ENCODE peak calls at places on chromosomes 3 and 15, in ten cellular contexts. Q is upper lobe of right lung, G is gastrocnemius medialis, W is fibroblast of lung, E is body of pancreas, T is AG04450, S is ovary, F is SK-N-SH, A is OCI-LY7, I is heart left ventricle. H is an unnamed sample. For H3K9me3, the result is how much of the 10 kb centered on the place peaks cover.

GRCh38 chr3:31265646-31266423 is 266.9 kb upstream of the STT3B start:
- DNase-seq in Q (no peak), G (no peak), W (no peak), E (no peak), T (no peak), S (no peak), F (no peak), A (no peak), I (no peak), H (no peak)

GRCh38 chr15:96764501-96764900 is 434.0 kb downstream of the NR2F2 start:
- DNase-seq in Q (no peak), G (no peak), W (no peak), E (no peak), T (no peak), S (no peak), F (no peak), A (no peak), I (no peak), H (no peak)

GRCh38 chr3:87413821-87414220 is 137.4 kb upstream of the POU1F1 start:
- DNase-seq in Q (no peak), G (no peak), W (peak), E (no peak), T (no peak), S (no peak), F (no peak), A (no peak), I (no peak), H (no peak)

GRCh38 chr3:174408310-174408709 is 450.8 kb upstream of the NAALADL2 start:
- DNase-seq in Q (no peak), G (no peak), W (peak), E (no peak), T (peak), S (no peak), F (no peak), A (no peak), I (no peak), H (no peak)

GRCh38 chr3:188524057-188524456 is 370.1 kb downstream of the LPP start:
- DNase-seq in Q (no peak), G (no peak), W (peak), E (no peak), T (no peak), S (no peak), F (no peak), A (no peak), I (no peak), H (no peak)

GRCh38 chr3:150394606-150395005 is 13.5 kb upstream of the TSC22D2 start:
- DNase-seq in Q (no peak), G (no peak), W (no peak), E (no peak), T (no peak), S (no peak), F (no peak), A (no peak), I (no peak), H (no peak)

GRCh38 chr3:58924581-58924980 is 125.2 kb downstream of the CFAP20DC start:
- DNase-seq in Q (no peak), G (no peak), W (peak), E (no peak), T (no peak), S (no peak), F (no peak), A (no peak), I (no peak), H (no peak)

GRCh38 chr15:42056934-42057743 is 36.3 kb upstream of the PLA2G4E start:
- DNase-seq in Q (peak), G (peak), W (peak), E (peak), T (no peak), S (peak), F (peak), A (peak), I (peak), H (no peak)

GRCh38 chr3:114216186-114216970 is 21.0 kb downstream of the ZNF80 start:
- DNase-seq in Q (no peak), G (no peak), W (peak), E (no peak), T (no peak), S (no peak), F (no peak), A (no peak), I (no peak), H (no peak)

GRCh38 chr15:94174399-94174802 is 57.0 kb upstream of the MCTP2 start:
- DNase-seq in Q (no peak), G (no peak), W (peak), E (no peak), T (peak), S (no peak), F (no peak), A (peak), I (no peak), H (no peak)

GRCh38 chr15:74648051-74648622 is 32.5 kb downstream of the CLK3 start:
- DNase-seq in Q (no peak), G (no peak), W (no peak), E (no peak), T (no peak), S (no peak), F (no peak), A (no peak), I (no peak), H (no peak)

GRCh38 chr3:32056559-32057290 is 49.7 kb upstream of the GPD1L start:
- DNase-seq in Q (no peak), G (no peak), W (no peak), E (no peak), T (no peak), S (no peak), F (no peak), A (no peak), I (no peak), H (no peak)

GRCh38 chr15:66170042-66170441 is 83.5 kb downstream of the MEGF11 start:
- DNase-seq in Q (no peak), G (no peak), W (no peak), E (no peak), T (no peak), S (no peak), F (no peak), A (peak), I (no peak), H (no peak)

GRCh38 chr15:55917881-55918296 is 75.5 kb downstream of the NEDD4 start:
- DNase-seq in Q (no peak), G (peak), W (peak), E (peak), T (peak), S (peak), F (peak), A (peak), I (no peak), H (no peak)

GRCh38 chr3:130950641-130951040 is 56.8 kb downstream of the ATP2C1 start:
- DNase-seq in Q (no peak), G (no peak), W (peak), E (no peak), T (peak), S (no peak), F (no peak), A (no peak), I (no peak), H (no peak)

GRCh38 chr3:150312018-150312657 is 96.0 kb upstream of the TSC22D2 start:
- DNase-seq in Q (no peak), G (no peak), W (no peak), E (no peak), T (no peak), S (no peak), F (no peak), A (no peak), I (no peak), H (no peak)

GRCh38 chr3:168812234-168812633 is 716.5 kb upstream of the GOLIM4 start:
- DNase-seq in Q (no peak), G (no peak), W (peak), E (no peak), T (no peak), S (no peak), F (no peak), A (no peak), I (no peak), H (no peak)

GRCh38 chr15:57375827-57376694 is at the start of gene CGNL1:
- DNase-seq in Q (peak), G (no peak), W (peak), E (peak), T (no peak), S (peak), F (peak), A (no peak), I (peak), H (peak)

GRCh38 chr3:160006282-160007163 is 17.9 kb downstream of the IL12A start:
- DNase-seq in Q (no peak), G (peak), W (peak), E (peak), T (peak), S (no peak), F (peak), A (peak), I (peak), H (no peak)

GRCh38 chr3:175485436-175485835 is 626.3 kb downstream of the NAALADL2 start:
- DNase-seq in Q (no peak), G (no peak), W (no peak), E (no peak), T (no peak), S (no peak), F (no peak), A (no peak), I (no peak), H (no peak)

GRCh38 chr3:97935842-97936241 is 36.4 kb downstream of the RIOX2 start:
- DNase-seq in Q (no peak), G (no peak), W (no peak), E (no peak), T (no peak), S (no peak), F (no peak), A (no peak), I (no peak), H (no peak)
- TF ChIP-seq CTCF in Q (no peak), G (no peak), W (no peak), E (no peak), T (no peak), S (no peak), F (no peak), A (no peak), I (no peak), H (no peak)

GRCh38 chr15:68347392-68347791 is 69.8 kb downstream of the FEM1B start:
- DNase-seq in Q (no peak), G (no peak), W (peak), E (no peak), T (peak), S (no peak), F (no peak), A (no peak), I (no peak), H (no peak)
- H3K9me3 ChIP-seq in Q (under half), G (under half), W (under half), E (under half), T (under half), S (under half), F (under half), A (under half), I (under half), H (under half)

DNA sequence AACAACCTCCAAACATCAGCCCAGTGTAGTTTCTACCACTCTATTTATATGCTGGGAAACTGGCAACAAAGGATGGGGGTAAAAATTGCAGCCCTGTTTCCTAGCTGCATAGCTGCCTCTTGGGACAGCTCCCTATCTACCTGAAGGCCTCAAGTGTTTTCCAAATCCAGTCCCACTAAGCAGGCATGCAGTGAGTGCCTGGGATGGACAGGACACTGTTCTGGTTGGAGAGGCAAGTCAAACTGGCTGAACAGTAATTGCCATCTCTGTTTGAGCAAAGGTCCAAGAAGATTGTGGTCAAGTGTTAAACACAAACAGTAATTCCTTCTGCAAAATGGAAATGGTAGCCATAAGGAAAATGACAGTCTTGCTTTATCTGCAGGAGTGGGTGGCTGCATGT is 125.4 kb downstream of the FMN1 start:
- DNase-seq in Q (no peak), G (no peak), W (no peak), E (no peak), T (no peak), S (no peak), F (no peak), A (no peak), I (no peak), H (no peak)
- H3K4me3 ChIP-seq in Q (no peak), G (no peak), W (no peak), E (no peak), T (no peak), S (no peak), F (no peak), A (no peak), I (no peak), H (no peak)

DNA sequence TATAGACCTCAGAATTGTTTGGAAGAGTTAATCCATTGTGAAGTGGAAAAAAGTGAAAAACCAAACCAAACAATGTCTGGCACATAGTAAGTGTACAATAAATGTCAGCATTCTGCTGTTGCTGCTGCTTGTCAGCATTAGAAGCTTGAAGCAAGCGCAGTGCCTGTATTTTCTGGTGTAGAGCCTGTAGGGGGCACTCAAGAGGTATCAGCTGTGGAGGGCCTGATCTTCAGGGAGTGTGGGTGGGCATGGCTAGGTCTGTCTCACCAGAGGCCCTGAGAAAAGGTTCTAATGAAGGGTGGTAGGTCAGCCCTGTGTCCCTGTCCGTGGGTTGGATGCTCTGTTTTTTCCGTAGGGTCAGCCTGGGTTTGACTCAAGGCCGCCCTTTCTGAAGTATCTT is 3.6 kb downstream of the ADAMTSL3 start:
- DNase-seq in Q (no peak), G (no peak), W (no peak), E (no peak), T (no peak), S (no peak), F (no peak), A (no peak), I (no peak), H (no peak)
- TF ChIP-seq CTCF in Q (peak), G (no peak), W (peak), E (peak), T (peak), S (no peak), F (peak), A (peak), I (peak), H (no peak)

GRCh38 chr15:52784799-52785671 is 5.1 kb downstream of the ONECUT1 start:
- DNase-seq in Q (no peak), G (no peak), W (no peak), E (peak), T (no peak), S (no peak), F (no peak), A (no peak), I (no peak), H (no peak)
- H3K9me3 ChIP-seq in Q (under half), G (under half), W (under half), E (under half), T (under half), S (under half), F (under half), A (under half), I (under half), H (under half)

GRCh38 chr3:141441381-141442365 is 45.2 kb upstream of the RASA2 start:
- DNase-seq in Q (peak), G (peak), W (peak), E (peak), T (peak), S (no peak), F (peak), A (peak), I (peak), H (peak)
- H3K4me3 ChIP-seq in Q (no peak), G (no peak), W (peak), E (no peak), T (no peak), S (no peak), F (no peak), A (no peak), I (no peak), H (no peak)

DNA sequence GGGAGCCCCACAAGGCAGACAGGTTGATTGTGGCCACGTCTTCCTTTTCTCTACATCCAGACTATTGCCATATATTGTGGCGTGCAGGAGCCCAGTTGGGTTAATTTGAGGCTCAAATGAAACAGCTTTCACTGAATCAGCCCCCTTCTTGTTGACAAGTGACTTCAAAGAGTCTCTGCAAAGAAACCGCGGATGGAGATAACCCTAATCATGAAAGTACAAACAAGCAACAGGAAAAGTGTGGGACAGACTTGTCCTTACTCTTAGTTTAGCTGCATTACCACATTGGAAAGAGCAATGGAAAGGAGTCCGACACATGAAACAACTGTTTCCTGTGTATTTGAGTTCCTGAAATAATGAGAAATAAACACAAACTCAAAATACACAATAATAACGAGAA is 3.3 kb downstream of the TMEM40 start:
- DNase-seq in Q (no peak), G (no peak), W (no peak), E (no peak), T (no peak), S (no peak), F (no peak), A (no peak), I (no peak), H (no peak)
- TF ChIP-seq CTCF in Q (no peak), G (no peak), W (no peak), E (no peak), T (no peak), S (no peak), F (no peak), A (no peak), I (no peak), H (no peak)

GRCh38 chr15:27774638-27775037 is 324.5 kb downstream of the OCA2 start:
- DNase-seq in Q (no peak), G (no peak), W (no peak), E (no peak), T (no peak), S (no peak), F (no peak), A (no peak), I (no peak), H (no peak)
- H3K9me3 ChIP-seq in Q (under half), G (under half), W (under half), E (under half), T (under half), S (under half), F (under half), A (under half), I (under half), H (under half)

H was measured in tibial artery.